ENCODE peak calls at places on chromosomes 2 and 18, in nine cellular contexts. One of them, this sample, is unnamed.

GRCh38 chr18:62716679-62717058 is 1.3 kb downstream of the PHLPP1 start:
- DNase-seq in foreskin fibroblast: no peak
- DNase-seq in kidney epithelial cell: no peak
- DNase-seq in RWPE1: peak
- DNase-seq in cardiac fibroblast: peak
- DNase-seq in heart left ventricle: peak
- DNase-seq in GM12865: peak
- DNase-seq in cardiac muscle cell: peak
- DNase-seq in WTC11: peak
- DNase-seq in this sample: peak

GRCh38 chr18:70671889-70672551 is 383.2 kb downstream of the SOCS6 start:
- DNase-seq in foreskin fibroblast: no peak
- DNase-seq in kidney epithelial cell: no peak
- DNase-seq in RWPE1: no peak
- DNase-seq in cardiac fibroblast: no peak
- DNase-seq in heart left ventricle: no peak
- DNase-seq in GM12865: no peak
- DNase-seq in cardiac muscle cell: no peak
- DNase-seq in WTC11: no peak
- DNase-seq in this sample: no peak

GRCh38 chr2:128322651-128323491 is 4.2 kb upstream of the HS6ST1 start:
- DNase-seq in foreskin fibroblast: no peak
- DNase-seq in kidney epithelial cell: no peak
- DNase-seq in RWPE1: no peak
- DNase-seq in cardiac fibroblast: peak
- DNase-seq in heart left ventricle: peak
- DNase-seq in GM12865: no peak
- DNase-seq in cardiac muscle cell: no peak
- DNase-seq in WTC11: peak
- DNase-seq in this sample: peak

GRCh38 chr2:222709191-222709891 is 37.9 kb downstream of the MOGAT1 start:
- DNase-seq in foreskin fibroblast: peak
- DNase-seq in kidney epithelial cell: peak
- DNase-seq in RWPE1: no peak
- DNase-seq in cardiac fibroblast: peak
- DNase-seq in heart left ventricle: peak
- DNase-seq in GM12865: peak
- DNase-seq in cardiac muscle cell: peak
- DNase-seq in WTC11: peak
- DNase-seq in this sample: peak

GRCh38 chr2:64923385-64923710 is 65.9 kb upstream of the SLC1A4 start:
- DNase-seq in foreskin fibroblast: no peak
- DNase-seq in kidney epithelial cell: no peak
- DNase-seq in RWPE1: no peak
- DNase-seq in cardiac fibroblast: no peak
- DNase-seq in heart left ventricle: no peak
- DNase-seq in GM12865: no peak
- DNase-seq in cardiac muscle cell: no peak
- DNase-seq in WTC11: no peak
- DNase-seq in this sample: no peak

GRCh38 chr2:74942263-74942662 is 16.2 kb upstream of the POLE4 start:
- DNase-seq in foreskin fibroblast: no peak
- DNase-seq in kidney epithelial cell: no peak
- DNase-seq in RWPE1: no peak
- DNase-seq in cardiac fibroblast: no peak
- DNase-seq in heart left ventricle: no peak
- DNase-seq in GM12865: no peak
- DNase-seq in cardiac muscle cell: no peak
- DNase-seq in WTC11: no peak
- DNase-seq in this sample: no peak

GRCh38 chr2:236581546-236581945 is 11.9 kb downstream of the ACKR3 start:
- DNase-seq in foreskin fibroblast: no peak
- DNase-seq in kidney epithelial cell: no peak
- DNase-seq in RWPE1: no peak
- DNase-seq in cardiac fibroblast: no peak
- DNase-seq in heart left ventricle: no peak
- DNase-seq in GM12865: no peak
- DNase-seq in cardiac muscle cell: no peak
- DNase-seq in WTC11: no peak
- DNase-seq in this sample: no peak

GRCh38 chr18:49849331-49850217 is 36.2 kb upstream of the ACAA2 start:
- DNase-seq in foreskin fibroblast: peak
- DNase-seq in kidney epithelial cell: peak
- DNase-seq in RWPE1: peak
- DNase-seq in cardiac fibroblast: peak
- DNase-seq in heart left ventricle: no peak
- DNase-seq in GM12865: no peak
- DNase-seq in cardiac muscle cell: peak
- DNase-seq in WTC11: peak
- DNase-seq in this sample: no peak

GRCh38 chr2:168639501-168639900 is 162.9 kb upstream of the NOSTRIN start:
- DNase-seq in foreskin fibroblast: peak
- DNase-seq in kidney epithelial cell: peak
- DNase-seq in RWPE1: peak
- DNase-seq in cardiac fibroblast: peak
- DNase-seq in heart left ventricle: peak
- DNase-seq in GM12865: no peak
- DNase-seq in cardiac muscle cell: peak
- DNase-seq in WTC11: peak
- DNase-seq in this sample: peak

GRCh38 chr18:44602845-44603244 is 77.8 kb upstream of the SETBP1 start:
- DNase-seq in foreskin fibroblast: peak
- DNase-seq in kidney epithelial cell: no peak
- DNase-seq in RWPE1: peak
- DNase-seq in cardiac fibroblast: no peak
- DNase-seq in heart left ventricle: no peak
- DNase-seq in GM12865: no peak
- DNase-seq in cardiac muscle cell: no peak
- DNase-seq in WTC11: no peak
- DNase-seq in this sample: no peak

GRCh38 chr2:202221873-202222272 is 16.5 kb downstream of the SUMO1 start:
- DNase-seq in foreskin fibroblast: no peak
- DNase-seq in kidney epithelial cell: no peak
- DNase-seq in RWPE1: no peak
- DNase-seq in cardiac fibroblast: peak
- DNase-seq in heart left ventricle: no peak
- DNase-seq in GM12865: no peak
- DNase-seq in cardiac muscle cell: peak
- DNase-seq in WTC11: no peak
- DNase-seq in this sample: no peak

GRCh38 chr2:45342-46130 is 769 bp downstream of the FAM110C start:
- DNase-seq in foreskin fibroblast: no peak
- DNase-seq in kidney epithelial cell: no peak
- DNase-seq in RWPE1: no peak
- DNase-seq in cardiac fibroblast: no peak
- DNase-seq in heart left ventricle: no peak
- DNase-seq in GM12865: no peak
- DNase-seq in cardiac muscle cell: no peak
- DNase-seq in WTC11: peak
- DNase-seq in this sample: no peak

GRCh38 chr2:74778381-74779371 is 55.3 kb upstream of the HK2 start:
- DNase-seq in foreskin fibroblast: peak
- DNase-seq in kidney epithelial cell: peak
- DNase-seq in RWPE1: no peak
- DNase-seq in cardiac fibroblast: peak
- DNase-seq in heart left ventricle: no peak
- DNase-seq in GM12865: no peak
- DNase-seq in cardiac muscle cell: peak
- DNase-seq in WTC11: peak
- DNase-seq in this sample: no peak

GRCh38 chr2:106961328-106961727 is 75.4 kb upstream of the ST6GAL2 start:
- DNase-seq in foreskin fibroblast: no peak
- DNase-seq in kidney epithelial cell: no peak
- DNase-seq in RWPE1: no peak
- DNase-seq in cardiac fibroblast: no peak
- DNase-seq in heart left ventricle: no peak
- DNase-seq in GM12865: no peak
- DNase-seq in cardiac muscle cell: no peak
- DNase-seq in WTC11: no peak
- DNase-seq in this sample: no peak

DNA sequence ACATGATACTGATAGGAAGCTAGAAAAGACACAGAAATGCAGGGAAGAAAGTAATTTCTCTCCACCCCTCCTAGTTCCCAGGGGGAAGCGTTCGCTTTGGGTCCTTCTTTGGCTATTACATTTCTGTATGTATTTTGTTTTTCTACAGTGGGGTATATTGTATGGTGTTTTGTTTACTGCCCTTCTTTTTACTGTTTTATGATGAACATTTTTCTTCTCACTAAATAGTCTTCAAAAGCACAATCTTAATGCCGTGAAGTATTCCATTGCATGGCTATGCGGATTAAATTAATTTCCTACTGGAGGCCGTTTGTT is 354 bp upstream of the TMBIM1 start:
- DNase-seq in foreskin fibroblast: no peak
- DNase-seq in kidney epithelial cell: no peak
- DNase-seq in RWPE1: no peak
- DNase-seq in cardiac fibroblast: no peak
- DNase-seq in heart left ventricle: no peak
- DNase-seq in GM12865: no peak
- DNase-seq in cardiac muscle cell: no peak
- DNase-seq in WTC11: no peak
- DNase-seq in this sample: no peak
- TF ChIP-seq CTCF in foreskin fibroblast: no peak
- TF ChIP-seq CTCF in kidney epithelial cell: no peak
- TF ChIP-seq CTCF in RWPE1: peak
- TF ChIP-seq CTCF in cardiac fibroblast: no peak
- TF ChIP-seq CTCF in heart left ventricle: no peak
- TF ChIP-seq CTCF in GM12865: no peak
- TF ChIP-seq CTCF in cardiac muscle cell: no peak
- TF ChIP-seq CTCF in WTC11: peak
- TF ChIP-seq CTCF in this sample: no peak

DNA sequence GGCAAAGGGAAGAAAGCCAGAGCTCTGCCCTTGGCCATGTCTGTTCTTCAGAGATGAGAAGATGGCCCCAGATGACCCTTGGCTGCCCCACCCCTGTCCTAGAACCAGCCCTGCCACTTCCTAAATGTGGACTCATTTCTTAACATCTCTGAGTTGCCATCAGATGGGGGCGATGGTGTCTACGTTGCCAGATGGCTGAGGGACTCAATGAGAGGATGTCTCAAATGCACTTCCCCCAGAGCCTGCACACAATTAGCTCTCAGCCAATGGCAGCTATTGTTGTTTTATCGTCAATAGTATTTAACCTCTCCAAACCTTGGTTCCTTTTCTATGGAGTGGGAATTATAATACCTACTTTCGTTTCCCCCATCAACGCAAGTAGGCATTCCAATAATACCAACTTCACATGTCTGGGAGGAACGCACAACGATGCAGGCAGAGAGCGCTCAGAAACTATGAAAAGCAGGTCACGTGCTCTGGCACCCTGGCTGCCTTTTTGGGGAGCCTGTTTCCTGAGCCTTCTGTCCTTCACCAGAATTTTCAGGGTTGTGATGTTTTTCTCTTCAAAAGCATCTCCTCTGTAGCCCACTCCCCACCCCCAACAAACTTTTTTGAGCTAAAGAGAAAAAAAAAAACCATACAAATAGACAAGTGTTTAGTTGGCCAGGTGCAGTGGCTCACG is 100.3 kb downstream of the MCFD2 start:
- DNase-seq in foreskin fibroblast: no peak
- DNase-seq in kidney epithelial cell: no peak
- DNase-seq in RWPE1: no peak
- DNase-seq in cardiac fibroblast: no peak
- DNase-seq in heart left ventricle: no peak
- DNase-seq in GM12865: no peak
- DNase-seq in cardiac muscle cell: no peak
- DNase-seq in WTC11: no peak
- DNase-seq in this sample: peak
- TF ChIP-seq CTCF in foreskin fibroblast: no peak
- TF ChIP-seq CTCF in kidney epithelial cell: no peak
- TF ChIP-seq CTCF in RWPE1: no peak
- TF ChIP-seq CTCF in cardiac fibroblast: no peak
- TF ChIP-seq CTCF in heart left ventricle: no peak
- TF ChIP-seq CTCF in GM12865: no peak
- TF ChIP-seq CTCF in cardiac muscle cell: no peak
- TF ChIP-seq CTCF in WTC11: no peak
- TF ChIP-seq CTCF in this sample: no peak

DNA sequence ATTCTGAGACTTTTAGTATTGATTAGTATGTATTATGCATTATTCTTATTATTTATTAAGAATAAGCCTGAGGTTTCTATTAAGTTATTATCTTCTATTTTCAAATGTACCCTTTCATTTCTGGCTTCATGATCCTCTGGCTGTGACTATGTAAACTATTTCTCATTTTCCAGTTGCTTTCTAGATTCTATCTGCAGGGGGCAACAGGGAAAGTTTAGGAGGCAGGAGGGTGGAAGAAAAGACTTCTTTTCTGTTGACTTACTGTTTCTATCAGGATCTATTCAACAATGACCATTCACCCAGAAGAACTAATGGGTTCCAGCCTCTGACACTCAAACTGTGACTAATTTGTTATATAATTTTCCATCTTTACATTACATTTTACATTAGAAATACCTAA is 653.4 kb upstream of the FSHR start:
- DNase-seq in foreskin fibroblast: no peak
- DNase-seq in kidney epithelial cell: no peak
- DNase-seq in RWPE1: no peak
- DNase-seq in cardiac fibroblast: no peak
- DNase-seq in heart left ventricle: no peak
- DNase-seq in GM12865: no peak
- DNase-seq in cardiac muscle cell: no peak
- DNase-seq in WTC11: no peak
- DNase-seq in this sample: no peak
- TF ChIP-seq CTCF in foreskin fibroblast: no peak
- TF ChIP-seq CTCF in kidney epithelial cell: no peak
- TF ChIP-seq CTCF in RWPE1: no peak
- TF ChIP-seq CTCF in cardiac fibroblast: no peak
- TF ChIP-seq CTCF in heart left ventricle: no peak
- TF ChIP-seq CTCF in GM12865: no peak
- TF ChIP-seq CTCF in cardiac muscle cell: no peak
- TF ChIP-seq CTCF in WTC11: no peak
- TF ChIP-seq CTCF in this sample: no peak

DNA sequence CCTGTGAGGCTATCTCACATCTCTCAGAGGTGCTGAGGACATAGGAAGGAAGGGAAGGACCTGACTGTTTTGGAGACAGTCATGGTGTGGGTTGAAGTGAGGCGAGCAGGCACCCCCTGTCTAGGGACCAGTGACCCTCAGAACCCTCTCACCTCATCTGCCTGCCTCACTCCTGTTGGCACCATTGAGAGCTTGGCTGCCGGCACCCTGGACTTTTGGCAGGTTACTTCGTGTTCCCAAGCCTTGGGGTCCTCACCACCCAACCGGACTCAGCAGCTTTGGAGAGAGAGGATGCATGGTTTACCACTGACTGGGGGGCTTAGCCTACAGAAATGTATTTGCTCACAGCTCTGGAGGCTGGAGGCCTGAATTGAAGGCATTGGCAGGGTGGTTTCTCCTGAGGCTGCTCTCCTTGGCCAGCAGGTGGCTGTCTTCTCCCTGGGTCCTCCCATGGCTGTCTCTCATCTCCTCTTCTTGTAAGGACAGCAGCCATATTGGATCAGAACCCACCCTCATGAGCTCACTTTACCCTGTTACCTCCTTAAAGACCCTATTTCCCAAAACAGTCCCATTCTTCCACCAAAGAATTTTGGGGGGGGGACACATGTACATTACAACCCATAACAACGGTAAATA is 142.0 kb downstream of the TSN start:
- DNase-seq in foreskin fibroblast: peak
- DNase-seq in kidney epithelial cell: no peak
- DNase-seq in RWPE1: peak
- DNase-seq in cardiac fibroblast: peak
- DNase-seq in heart left ventricle: no peak
- DNase-seq in GM12865: peak
- DNase-seq in cardiac muscle cell: peak
- DNase-seq in WTC11: no peak
- DNase-seq in this sample: no peak
- TF ChIP-seq CTCF in foreskin fibroblast: peak
- TF ChIP-seq CTCF in kidney epithelial cell: peak
- TF ChIP-seq CTCF in RWPE1: no peak
- TF ChIP-seq CTCF in cardiac fibroblast: peak
- TF ChIP-seq CTCF in heart left ventricle: peak
- TF ChIP-seq CTCF in GM12865: peak
- TF ChIP-seq CTCF in cardiac muscle cell: peak
- TF ChIP-seq CTCF in WTC11: no peak
- TF ChIP-seq CTCF in this sample: no peak

This sample was measured in lower leg skin.